ENCODE peak calls at places on chromosome 16, in six cellular contexts. One of them, this sample, is unnamed.

GRCh38 chr16:51376080-51376479 is 225.0 kb upstream of the SALL1 start:
- DNase-seq in activated effector memory CD4-positive, alpha-beta T cell treated with Interleukin-2 at 50 U/mL for 16 hours: no peak
- DNase-seq in pancreas: no peak
- DNase-seq in NCI-H1694 treated with DMSO at 0.1 percent for 48 hours: no peak
- DNase-seq in fibroblast of pulmonary artery: no peak
- DNase-seq in type B pancreatic cell: no peak
- DNase-seq in this sample: no peak

GRCh38 chr16:87438611-87438985 is 46.5 kb downstream of the MAP1LC3B start:
- DNase-seq in activated effector memory CD4-positive, alpha-beta T cell treated with Interleukin-2 at 50 U/mL for 16 hours: no peak
- DNase-seq in pancreas: no peak
- DNase-seq in NCI-H1694 treated with DMSO at 0.1 percent for 48 hours: no peak
- DNase-seq in fibroblast of pulmonary artery: no peak
- DNase-seq in type B pancreatic cell: no peak
- DNase-seq in this sample: no peak

GRCh38 chr16:83953796-83954576 is 946 bp downstream of the OSGIN1 start:
- DNase-seq in activated effector memory CD4-positive, alpha-beta T cell treated with Interleukin-2 at 50 U/mL for 16 hours: no peak
- DNase-seq in pancreas: no peak
- DNase-seq in NCI-H1694 treated with DMSO at 0.1 percent for 48 hours: no peak
- DNase-seq in fibroblast of pulmonary artery: peak
- DNase-seq in type B pancreatic cell: no peak
- DNase-seq in this sample: no peak

GRCh38 chr16:20072524-20073202 is 1.0 kb downstream of the GPR139 start:
- DNase-seq in activated effector memory CD4-positive, alpha-beta T cell treated with Interleukin-2 at 50 U/mL for 16 hours: no peak
- DNase-seq in pancreas: no peak
- DNase-seq in NCI-H1694 treated with DMSO at 0.1 percent for 48 hours: no peak
- DNase-seq in fibroblast of pulmonary artery: no peak
- DNase-seq in type B pancreatic cell: no peak
- DNase-seq in this sample: no peak

GRCh38 chr16:78939600-78939999 is 660.9 kb downstream of the MAF start:
- DNase-seq in activated effector memory CD4-positive, alpha-beta T cell treated with Interleukin-2 at 50 U/mL for 16 hours: no peak
- DNase-seq in pancreas: no peak
- DNase-seq in NCI-H1694 treated with DMSO at 0.1 percent for 48 hours: no peak
- DNase-seq in fibroblast of pulmonary artery: no peak
- DNase-seq in type B pancreatic cell: no peak
- DNase-seq in this sample: no peak

GRCh38 chr16:17607624-17608023 is 136.9 kb upstream of the XYLT1 start:
- DNase-seq in activated effector memory CD4-positive, alpha-beta T cell treated with Interleukin-2 at 50 U/mL for 16 hours: no peak
- DNase-seq in pancreas: no peak
- DNase-seq in NCI-H1694 treated with DMSO at 0.1 percent for 48 hours: peak
- DNase-seq in fibroblast of pulmonary artery: no peak
- DNase-seq in type B pancreatic cell: no peak
- DNase-seq in this sample: no peak

GRCh38 chr16:15576960-15577958 is 65.7 kb downstream of the MARF1 start:
- DNase-seq in activated effector memory CD4-positive, alpha-beta T cell treated with Interleukin-2 at 50 U/mL for 16 hours: no peak
- DNase-seq in pancreas: no peak
- DNase-seq in NCI-H1694 treated with DMSO at 0.1 percent for 48 hours: no peak
- DNase-seq in fibroblast of pulmonary artery: no peak
- DNase-seq in type B pancreatic cell: no peak
- DNase-seq in this sample: no peak

GRCh38 chr16:31916056-31916488 is 42.5 kb downstream of the ZNF267 start:
- DNase-seq in activated effector memory CD4-positive, alpha-beta T cell treated with Interleukin-2 at 50 U/mL for 16 hours: no peak
- DNase-seq in pancreas: no peak
- DNase-seq in NCI-H1694 treated with DMSO at 0.1 percent for 48 hours: no peak
- DNase-seq in fibroblast of pulmonary artery: no peak
- DNase-seq in type B pancreatic cell: no peak
- DNase-seq in this sample: no peak

GRCh38 chr16:12329246-12329995 is 352.9 kb downstream of the SNX29 start:
- DNase-seq in activated effector memory CD4-positive, alpha-beta T cell treated with Interleukin-2 at 50 U/mL for 16 hours: no peak
- DNase-seq in pancreas: no peak
- DNase-seq in NCI-H1694 treated with DMSO at 0.1 percent for 48 hours: no peak
- DNase-seq in fibroblast of pulmonary artery: no peak
- DNase-seq in type B pancreatic cell: no peak
- DNase-seq in this sample: no peak

GRCh38 chr16:4935231-4935855 is 1.6 kb downstream of the PPL start:
- DNase-seq in activated effector memory CD4-positive, alpha-beta T cell treated with Interleukin-2 at 50 U/mL for 16 hours: no peak
- DNase-seq in pancreas: peak
- DNase-seq in NCI-H1694 treated with DMSO at 0.1 percent for 48 hours: no peak
- DNase-seq in fibroblast of pulmonary artery: peak
- DNase-seq in type B pancreatic cell: no peak
- DNase-seq in this sample: no peak

GRCh38 chr16:72959301-72959996 is 88.5 kb downstream of the ZFHX3 start:
- DNase-seq in activated effector memory CD4-positive, alpha-beta T cell treated with Interleukin-2 at 50 U/mL for 16 hours: no peak
- DNase-seq in pancreas: no peak
- DNase-seq in NCI-H1694 treated with DMSO at 0.1 percent for 48 hours: no peak
- DNase-seq in fibroblast of pulmonary artery: no peak
- DNase-seq in type B pancreatic cell: no peak
- DNase-seq in this sample: no peak

GRCh38 chr16:10036951-10037350 is 145.3 kb downstream of the GRIN2A start:
- DNase-seq in activated effector memory CD4-positive, alpha-beta T cell treated with Interleukin-2 at 50 U/mL for 16 hours: no peak
- DNase-seq in pancreas: no peak
- DNase-seq in NCI-H1694 treated with DMSO at 0.1 percent for 48 hours: no peak
- DNase-seq in fibroblast of pulmonary artery: no peak
- DNase-seq in type B pancreatic cell: no peak
- DNase-seq in this sample: no peak

GRCh38 chr16:48206594-48207242 is 37.4 kb upstream of the LONP2 start:
- DNase-seq in activated effector memory CD4-positive, alpha-beta T cell treated with Interleukin-2 at 50 U/mL for 16 hours: no peak
- DNase-seq in pancreas: no peak
- DNase-seq in NCI-H1694 treated with DMSO at 0.1 percent for 48 hours: no peak
- DNase-seq in fibroblast of pulmonary artery: peak
- DNase-seq in type B pancreatic cell: no peak
- DNase-seq in this sample: no peak

GRCh38 chr16:27355610-27356009 is 41.8 kb downstream of the IL4R start:
- DNase-seq in activated effector memory CD4-positive, alpha-beta T cell treated with Interleukin-2 at 50 U/mL for 16 hours: peak
- DNase-seq in pancreas: no peak
- DNase-seq in NCI-H1694 treated with DMSO at 0.1 percent for 48 hours: no peak
- DNase-seq in fibroblast of pulmonary artery: peak
- DNase-seq in type B pancreatic cell: no peak
- DNase-seq in this sample: no peak